ENCODE peak calls at places on chromosomes 7 and 10, in ten cellular contexts. R is transverse colon; D is fibroblast of lung; W is ascending aorta; M is WERI-Rb-1; Y is CD4-positive, CD25-positive, alpha-beta regulatory T cell; J is AG04450; B is left ventricle myocardium inferior; T is pancreas; Z is GM23248. G is an unnamed sample.

GRCh38 chr7:130529417-130529816 is 37.5 kb downstream of the MEST start:
- DNase-seq in J (no peak), Z (no peak), T (no peak), W (no peak), M (no peak), Y (no peak), D (peak), B (no peak), R (no peak), G (no peak)

GRCh38 chr10:21473135-21473534 is 52.3 kb downstream of the SKIDA1 start:
- DNase-seq in W (no peak), D (no peak), T (no peak), Z (no peak), B (no peak), M (no peak), R (no peak), Y (no peak), J (no peak), G (no peak)

GRCh38 chr7:4951903-4952636 is 6.9 kb downstream of the MMD2 start:
- DNase-seq in B (no peak), R (no peak), Z (peak), M (no peak), Y (no peak), W (no peak), J (no peak), T (no peak), D (peak), G (no peak)

GRCh38 chr10:99234067-99234738 is 1.4 kb downstream of the HPSE2 start:
- DNase-seq in D (peak), J (no peak), W (peak), Z (peak), M (peak), Y (no peak), R (peak), B (peak), T (no peak), G (peak)

GRCh38 chr10:7797582-7797981 is 9.6 kb downstream of the ATP5F1C start:
- DNase-seq in R (no peak), D (peak), T (no peak), J (peak), W (no peak), Z (peak), M (no peak), B (peak), Y (no peak), G (no peak)

GRCh38 chr7:101399759-101400158 is 37.1 kb downstream of the COL26A1 start:
- DNase-seq in D (no peak), J (no peak), W (no peak), M (no peak), Y (no peak), Z (peak), T (no peak), B (no peak), R (no peak), G (no peak)

GRCh38 chr10:101042667-101043355 is 11.8 kb downstream of the SFXN3 start:
- DNase-seq in J (peak), Y (peak), D (peak), W (peak), M (peak), Z (peak), B (peak), R (peak), T (peak), G (peak)

GRCh38 chr10:116826803-116827202 is 22.5 kb upstream of the ENO4 start:
- DNase-seq in M (no peak), J (no peak), W (no peak), B (no peak), D (no peak), T (no peak), R (no peak), Z (peak), Y (no peak), G (no peak)

GRCh38 chr10:95268438-95268837 is 22.4 kb downstream of the PDLIM1 start:
- DNase-seq in B (peak), Y (no peak), J (no peak), R (no peak), D (no peak), W (peak), Z (no peak), M (no peak), T (no peak), G (peak)

GRCh38 chr10:52927678-52928077 is 155.1 kb upstream of the MBL2 start:
- DNase-seq in Y (no peak), D (no peak), R (no peak), M (no peak), W (no peak), J (no peak), T (no peak), B (no peak), Z (no peak), G (no peak)

GRCh38 chr10:35050556-35050955 is 39.6 kb downstream of the CUL2 start:
- DNase-seq in J (no peak), D (no peak), Z (no peak), R (no peak), M (no peak), T (no peak), B (no peak), Y (no peak), W (no peak), G (no peak)

GRCh38 chr10:6665847-6666246 is 85.8 kb upstream of the PRKCQ start:
- DNase-seq in R (no peak), W (no peak), T (no peak), D (no peak), M (no peak), B (no peak), J (no peak), Z (no peak), Y (no peak), G (no peak)

GRCh38 chr10:99595770-99596465 is 24.3 kb downstream of the SLC25A28 start:
- DNase-seq in Z (peak), B (no peak), M (no peak), R (peak), T (no peak), D (no peak), Y (no peak), J (no peak), W (no peak), G (no peak)

GRCh38 chr7:105136221-105136620 is 122.2 kb downstream of the KMT2E start:
- DNase-seq in M (no peak), J (no peak), Y (no peak), D (no peak), Z (peak), T (no peak), B (no peak), R (no peak), W (no peak), G (no peak)

GRCh38 chr7:22589641-22590141 is 89.7 kb upstream of the STEAP1B start:
- DNase-seq in B (peak), Z (no peak), M (no peak), W (peak), D (peak), R (no peak), T (no peak), Y (no peak), J (no peak), G (no peak)

GRCh38 chr7:112889834-112890438 is 99.7 kb upstream of the TMEM168 start:
- DNase-seq in W (no peak), Z (no peak), J (no peak), D (no peak), M (no peak), Y (no peak), R (no peak), B (no peak), T (no peak), G (no peak)

GRCh38 chr10:124641282-124642075 is 102.7 kb downstream of the FAM53B start:
- DNase-seq in Y (no peak), M (no peak), W (no peak), D (peak), T (no peak), J (no peak), B (peak), Z (peak), R (peak), G (no peak)

GRCh38 chr10:133393401-133394063 is 425 bp upstream of the MTG1 start:
- DNase-seq in T (no peak), B (no peak), Y (no peak), Z (no peak), W (no peak), M (no peak), J (no peak), R (no peak), D (no peak), G (no peak)

GRCh38 chr10:16562891-16563290 is 41.2 kb upstream of the C1QL3 start:
- DNase-seq in B (no peak), M (no peak), Y (no peak), D (no peak), Z (no peak), R (no peak), T (no peak), J (no peak), W (no peak), G (no peak)

GRCh38 chr7:89401099-89401498 is 605.6 kb upstream of the TEX47 start:
- DNase-seq in B (no peak), T (no peak), J (no peak), M (no peak), R (no peak), Y (no peak), Z (no peak), W (no peak), D (no peak), G (no peak)

GRCh38 chr7:2701406-2701805 is 13.4 kb downstream of the AMZ1 start:
- DNase-seq in B (no peak), W (no peak), Y (no peak), D (no peak), Z (no peak), M (no peak), R (no peak), T (no peak), J (no peak), G (no peak)

GRCh38 chr7:150992833-150993302 is 2.1 kb downstream of the NOS3 start:
- DNase-seq in J (no peak), B (peak), Z (peak), T (no peak), M (peak), R (no peak), D (no peak), W (no peak), Y (no peak), G (no peak)

GRCh38 chr10:42961776-42962119 is 115.1 kb upstream of the RET start:
- DNase-seq in J (no peak), W (peak), D (no peak), Y (no peak), R (peak), T (no peak), M (no peak), B (no peak), Z (no peak), G (no peak)

GRCh38 chr10:132942101-132942739 is at the start of gene CFAP46:
- DNase-seq in J (no peak), B (peak), Z (peak), R (no peak), W (no peak), T (peak), Y (no peak), D (peak), M (peak), G (no peak)

GRCh38 chr10:114728325-114728724 is 70.2 kb upstream of the ABLIM1 start:
- DNase-seq in W (no peak), J (no peak), D (no peak), T (no peak), Z (no peak), M (no peak), B (no peak), Y (no peak), R (no peak), G (no peak)

GRCh38 chr7:51229106-51229537 is 87.5 kb downstream of the COBL start:
- DNase-seq in J (no peak), Y (no peak), R (no peak), D (no peak), W (no peak), T (no peak), Z (no peak), M (no peak), B (no peak), G (no peak)

GRCh38 chr10:112952282-112952991 is 2.4 kb downstream of the TCF7L2 start:
- DNase-seq in D (no peak), R (peak), B (peak), M (no peak), Z (peak), J (no peak), T (peak), Y (no peak), W (no peak), G (no peak)

GRCh38 chr10:130498934-130499333 is 362.7 kb downstream of the GLRX3 start:
- DNase-seq in R (no peak), Y (no peak), Z (no peak), W (no peak), D (no peak), J (no peak), M (no peak), T (no peak), B (no peak), G (no peak)

GRCh38 chr7:20519641-20520040 is 95.8 kb upstream of the ABCB5 start:
- DNase-seq in B (no peak), Z (no peak), Y (no peak), M (no peak), W (no peak), T (no peak), J (no peak), R (no peak), D (no peak), G (no peak)

GRCh38 chr7:149463500-149464161 is 2.8 kb upstream of the ZNF777 start:
- DNase-seq in B (no peak), T (no peak), D (no peak), J (no peak), M (no peak), Z (no peak), Y (no peak), R (no peak), W (no peak), G (no peak)

GRCh38 chr7:149459540-149460433 is 1.1 kb downstream of the ZNF777 start:
- DNase-seq in W (no peak), T (no peak), R (no peak), J (no peak), M (peak), B (no peak), Y (no peak), D (no peak), Z (peak), G (no peak)

GRCh38 chr7:149460493-149461330 is at the start of gene ZNF777:
- DNase-seq in Y (peak), T (peak), Z (peak), R (peak), B (peak), D (peak), J (peak), M (peak), W (peak), G (peak)

GRCh38 chr7:149459201-149459539 is 1.7 kb downstream of the ZNF777 start:
- DNase-seq in Y (no peak), B (no peak), Z (peak), M (peak), D (no peak), J (no peak), R (no peak), T (no peak), W (no peak), G (no peak)

GRCh38 chr7:149462101-149462520 is 1.2 kb upstream of the ZNF777 start:
- DNase-seq in T (no peak), W (no peak), M (no peak), R (no peak), B (no peak), D (no peak), Y (no peak), Z (no peak), J (no peak), G (no peak)
- H3K27ac ChIP-seq in T (no peak), W (no peak), M (no peak), R (no peak), B (no peak), D (no peak), Y (no peak), Z (no peak), J (no peak), G (no peak)

GRCh38 chr10:71255817-71256660 is 43.7 kb downstream of the UNC5B start:
- DNase-seq in Z (peak), Y (no peak), J (peak), B (peak), W (peak), D (peak), M (no peak), R (peak), T (no peak), G (peak)

GRCh38 chr10:71254834-71255539 is 42.6 kb downstream of the UNC5B start:
- DNase-seq in Z (no peak), Y (no peak), M (no peak), B (no peak), T (no peak), R (no peak), J (no peak), D (no peak), W (no peak), G (no peak)

GRCh38 chr10:71256661-71257030 is 44.3 kb downstream of the UNC5B start:
- DNase-seq in R (no peak), T (no peak), B (no peak), Y (no peak), Z (no peak), M (no peak), D (no peak), J (no peak), W (no peak), G (no peak)

GRCh38 chr10:71253981-71254818 is 41.8 kb downstream of the UNC5B start:
- DNase-seq in D (no peak), Z (no peak), Y (no peak), R (no peak), W (no peak), B (no peak), T (no peak), M (no peak), J (no peak), G (no peak)

DNA sequence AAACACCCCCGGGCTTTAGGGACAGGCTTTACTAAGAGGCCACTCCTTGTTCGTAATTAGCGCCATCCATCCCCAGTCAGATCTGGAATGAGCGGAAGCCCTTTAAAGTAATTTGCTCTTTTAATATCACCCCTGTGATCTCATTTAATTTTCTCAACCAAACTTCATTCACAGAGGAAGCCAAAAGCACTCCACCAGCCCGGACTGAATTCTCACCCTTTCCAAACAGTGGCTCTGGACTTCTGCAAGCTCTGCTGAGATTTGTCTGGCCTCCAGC is 43.1 kb downstream of the UNC5B start:
- DNase-seq in B (no peak), J (no peak), D (no peak), T (no peak), M (no peak), Z (no peak), Y (no peak), W (no peak), R (no peak), G (no peak)
- H3K4me3 ChIP-seq in B (no peak), J (no peak), D (no peak), T (no peak), M (no peak), Z (peak), Y (no peak), W (no peak), R (no peak), G (no peak)

DNA sequence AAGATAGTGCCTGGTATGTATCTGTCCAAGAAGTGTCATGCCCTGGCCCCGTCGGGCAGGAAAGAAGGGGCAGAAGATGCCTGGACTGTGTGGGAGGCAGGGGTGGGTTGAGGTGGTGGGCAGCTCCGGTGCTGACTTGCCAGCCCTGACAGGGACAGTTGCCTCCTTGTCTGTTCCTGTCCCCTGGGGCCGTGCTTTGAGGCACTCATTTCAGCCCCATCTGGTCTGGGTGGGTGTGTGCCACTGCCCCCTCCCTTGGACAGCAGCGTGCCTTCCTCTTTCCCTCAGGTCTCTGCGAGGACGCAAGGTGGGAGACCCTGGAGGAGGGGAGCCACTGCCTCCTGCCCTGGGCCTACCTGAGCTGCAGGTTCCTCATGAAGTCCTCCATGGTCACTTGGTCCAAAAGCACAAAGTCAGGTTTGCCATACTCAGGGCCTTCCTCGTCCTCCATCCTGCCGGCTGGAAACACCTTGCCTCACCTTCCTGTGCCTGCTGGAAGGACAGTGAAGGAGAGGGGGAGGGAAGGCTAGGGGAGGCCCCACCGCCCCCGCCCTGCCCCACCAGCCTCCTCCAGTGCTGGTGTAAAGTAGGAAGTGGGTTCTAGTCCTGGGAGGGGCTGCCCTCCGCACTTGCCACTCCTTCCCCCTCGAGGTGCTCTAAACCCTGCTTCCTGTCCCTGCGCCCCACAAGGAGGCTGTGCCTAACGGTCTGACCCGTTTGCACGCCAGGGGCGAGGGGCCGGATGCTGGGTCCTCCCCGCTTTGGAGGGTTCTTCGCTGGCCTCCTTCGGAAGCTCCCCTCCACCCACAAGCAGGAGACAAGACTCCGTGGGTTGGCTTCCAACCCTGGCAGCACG is at the start of gene MYO1G:
- DNase-seq in D (no peak), T (no peak), R (peak), J (no peak), Y (peak), M (no peak), Z (no peak), B (peak), W (peak), G (peak)
- H3K27ac ChIP-seq in D (no peak), T (no peak), R (peak), J (peak), Y (peak), M (no peak), Z (peak), B (peak), W (peak), G (peak)

GRCh38 chr7:128353610-128354009 is 7.9 kb downstream of the PRRT4 start:
- DNase-seq in B (no peak), D (no peak), M (no peak), Z (no peak), Y (no peak), W (no peak), R (no peak), T (no peak), J (no peak), G (no peak)
- H3K4me3 ChIP-seq in B (no peak), D (no peak), M (no peak), Z (no peak), Y (no peak), W (no peak), R (no peak), T (no peak), J (no peak), G (no peak)

DNA sequence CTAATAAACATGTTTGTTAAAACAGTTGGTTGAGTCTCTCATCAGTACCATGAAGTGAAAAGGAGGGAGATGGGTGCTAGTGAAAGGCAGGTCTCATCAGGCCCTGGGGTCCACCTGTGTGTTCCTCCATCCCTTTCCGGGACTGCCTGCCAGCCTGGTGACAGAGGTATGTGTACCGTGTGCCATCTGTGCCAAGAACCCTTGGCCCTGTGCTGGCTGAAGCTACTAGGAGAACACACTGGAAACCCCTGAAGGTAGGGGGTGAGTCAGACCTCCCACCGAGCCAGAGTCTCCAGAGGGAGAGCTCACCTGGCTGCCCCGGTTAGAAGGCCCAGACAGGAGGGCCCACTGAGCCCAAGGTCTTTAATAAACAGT is 2.3 kb downstream of the DDIT4 start:
- DNase-seq in J (no peak), B (no peak), Y (no peak), D (peak), Z (no peak), T (peak), M (no peak), W (no peak), R (peak), G (peak)
- H3K27ac ChIP-seq in J (no peak), B (peak), Y (peak), D (no peak), Z (peak), T (peak), M (peak), W (peak), R (peak), G (peak)

GRCh38 chr7:12747687-12748306 is 60.4 kb downstream of the ARL4A start:
- DNase-seq in B (no peak), R (no peak), M (no peak), W (no peak), J (no peak), Y (no peak), Z (peak), D (no peak), T (no peak), G (no peak)
- H3K4me3 ChIP-seq in B (no peak), R (no peak), M (no peak), W (no peak), J (no peak), Y (no peak), Z (no peak), D (no peak), T (no peak), G (no peak)

DNA sequence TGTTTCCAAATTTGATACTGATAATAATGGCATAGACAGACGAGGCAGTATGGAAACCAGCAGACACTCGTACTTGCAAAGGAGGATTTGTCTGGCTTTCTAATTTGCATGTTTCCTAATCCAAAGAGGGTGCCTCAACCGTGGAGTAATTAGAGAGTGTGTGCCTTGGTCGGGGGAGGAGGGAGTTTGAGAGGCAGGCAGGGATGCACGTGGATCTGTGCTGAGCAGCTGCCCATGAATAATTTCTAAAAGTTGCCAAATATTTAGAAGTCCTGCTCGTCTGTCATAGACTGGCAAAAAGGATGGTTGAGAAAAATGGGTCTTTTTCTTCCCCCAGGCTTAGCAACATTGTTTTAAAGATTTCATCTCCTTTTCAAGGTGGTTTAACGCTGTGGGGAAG is 69.4 kb downstream of the PTPRE start:
- DNase-seq in M (peak), Y (no peak), B (no peak), R (no peak), T (no peak), W (peak), J (no peak), Z (peak), D (no peak), G (no peak)
- H3K27ac ChIP-seq in M (peak), Y (no peak), B (peak), R (peak), T (no peak), W (peak), J (no peak), Z (no peak), D (no peak), G (peak)

GRCh38 chr10:65891073-65891981 is 1034.5 kb upstream of the LRRTM3 start:
- DNase-seq in R (no peak), M (no peak), T (no peak), J (no peak), D (no peak), Z (no peak), W (no peak), Y (no peak), B (no peak), G (no peak)
- H3K4me3 ChIP-seq in R (no peak), M (no peak), T (no peak), J (no peak), D (no peak), Z (no peak), W (no peak), Y (no peak), B (no peak), G (no peak)

G was measured in colonic mucosa.